ENCODE peak calls at places on chromosomes 12 and 14, in nine cellular contexts. I, R, K, U, L, D, J, H and E are unnamed samples.
A peak's percentile ranks its signal among the peaks of the same experiment; 100 is the strongest.

GRCh38 chr12:89357297-89357730 is 5.0 kb upstream of the DUSP6 start:
- DNase-seq in R (no peak), H (no peak), U (no peak), I (peak; percentile 31), K (no peak), J (no peak), D (no peak), L (no peak), E (no peak)

GRCh38 chr12:66548338-66549049 is 130.4 kb downstream of the GRIP1 start:
- DNase-seq in U (no peak), J (no peak), H (no peak), L (no peak), K (no peak), I (no peak), R (no peak), D (no peak), E (no peak)

GRCh38 chr12:19530631-19531020 is 91.3 kb downstream of the AEBP2 start:
- DNase-seq in K (no peak), U (no peak), H (no peak), I (no peak), D (no peak), L (no peak), R (peak; percentile 55), J (no peak), E (no peak)

GRCh38 chr14:100424504-100425453 is 101.6 kb downstream of the SLC25A47 start:
- DNase-seq in R (no peak), U (no peak), D (no peak), L (no peak), J (no peak), K (no peak), H (no peak), I (no peak), E (no peak)

GRCh38 chr12:3604750-3605638 is 114.0 kb downstream of the PRMT8 start:
- DNase-seq in L (peak; percentile 68), H (no peak), J (no peak), U (no peak), D (no peak), I (peak; percentile 46), K (no peak), R (peak; percentile 1), E (no peak)

GRCh38 chr14:101721951-101722661 is 39.4 kb upstream of the PPP2R5C start:
- DNase-seq in J (peak; percentile 73), H (no peak), L (peak; percentile 53), K (no peak), U (peak; percentile 5), R (peak; percentile 93), I (no peak), D (peak; percentile 70), E (no peak)

GRCh38 chr14:58944226-58944769 is 244.2 kb upstream of the DAAM1 start:
- DNase-seq in U (no peak), I (peak; percentile 45), D (no peak), L (no peak), K (no peak), H (no peak), R (peak; percentile 7), J (no peak), E (no peak)

GRCh38 chr14:73758392-73759182 is 44.4 kb upstream of the PNMA1 start:
- DNase-seq in U (no peak), D (peak; percentile 85), R (peak; percentile 61), L (peak; percentile 83), H (peak; percentile 82), I (peak; percentile 70), K (no peak), J (no peak), E (peak; percentile 64)

DNA sequence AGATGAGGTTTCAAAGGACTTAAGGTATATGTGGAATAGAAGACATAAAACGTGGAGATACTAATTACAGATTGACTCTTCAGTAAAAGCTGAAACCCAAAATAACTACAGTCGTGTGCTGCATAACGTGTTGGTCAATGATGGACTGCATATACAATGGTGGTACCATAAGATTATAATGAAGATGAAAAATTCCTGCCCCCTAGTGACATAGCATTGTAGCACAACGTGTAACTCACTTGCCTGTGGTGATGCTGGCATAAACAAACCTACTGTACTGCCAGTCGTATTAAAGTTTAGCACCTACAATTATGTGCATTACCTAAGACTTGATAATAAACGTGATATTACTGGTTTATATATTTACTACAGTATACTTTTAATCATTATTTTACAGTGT is 150.3 kb downstream of the LRRK2 start:
- DNase-seq in I (no peak), J (no peak), R (no peak), U (no peak), K (no peak), L (no peak), H (no peak), D (no peak), E (no peak)
- TF ChIP-seq CTCF in I (peak; percentile 15), J (no peak), R (peak; percentile 22), U (no peak), K (peak; percentile 49), L (no peak), H (no peak), D (no peak), E (no peak)

DNA sequence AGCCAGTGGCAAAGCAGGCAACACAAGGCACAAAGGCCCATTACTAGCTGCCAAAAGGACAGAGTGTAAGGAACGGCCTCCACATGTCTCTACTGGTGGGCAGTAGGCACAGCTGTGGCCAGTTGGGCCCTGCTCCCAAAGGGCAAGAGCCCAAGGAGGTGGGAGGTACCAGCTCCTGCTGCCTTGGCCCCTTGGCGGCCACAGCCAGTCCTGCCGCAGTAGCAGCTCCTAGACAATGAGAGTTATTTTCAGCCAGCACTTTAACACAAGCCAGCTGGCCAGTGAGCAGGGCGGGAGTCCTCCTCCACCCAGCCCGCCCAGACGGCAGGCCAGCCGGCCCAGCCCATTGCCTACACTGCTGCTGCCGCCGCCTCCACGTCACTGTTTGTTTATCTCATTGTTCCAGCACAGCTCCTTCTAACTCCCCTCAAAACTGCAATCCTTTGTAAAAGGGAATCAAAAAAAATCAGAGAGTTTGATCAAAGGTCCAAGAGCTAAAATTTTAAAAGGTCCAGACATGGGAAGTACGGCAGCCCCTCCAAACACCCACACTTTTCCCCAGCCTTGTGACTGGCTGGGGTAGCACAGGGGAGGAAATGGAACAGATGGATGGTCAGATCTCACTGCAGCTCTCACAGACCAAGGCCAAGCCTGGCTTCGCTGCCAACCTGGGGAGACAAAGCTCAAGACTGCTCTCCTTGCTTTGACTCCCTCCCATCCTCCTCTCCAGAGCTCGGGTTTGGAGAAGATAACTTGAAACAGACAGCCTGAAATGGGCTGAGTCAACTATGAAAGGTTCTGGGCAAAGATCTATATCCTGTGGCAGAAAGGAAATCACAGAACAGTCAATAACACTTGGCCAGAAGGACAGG is 33.5 kb downstream of the FMNL3 start:
- DNase-seq in K (no peak), J (peak; percentile 98), I (peak; percentile 89), D (peak; percentile 92), U (peak; percentile 89), R (peak; percentile 97), L (peak; percentile 95), H (peak; percentile 97), E (peak; percentile 36)
- TF ChIP-seq CTCF in K (no peak), J (no peak), I (peak; percentile 23), D (peak; percentile 55), U (no peak), R (peak; percentile 4), L (peak; percentile 46), H (peak; percentile 57), E (no peak)

DNA sequence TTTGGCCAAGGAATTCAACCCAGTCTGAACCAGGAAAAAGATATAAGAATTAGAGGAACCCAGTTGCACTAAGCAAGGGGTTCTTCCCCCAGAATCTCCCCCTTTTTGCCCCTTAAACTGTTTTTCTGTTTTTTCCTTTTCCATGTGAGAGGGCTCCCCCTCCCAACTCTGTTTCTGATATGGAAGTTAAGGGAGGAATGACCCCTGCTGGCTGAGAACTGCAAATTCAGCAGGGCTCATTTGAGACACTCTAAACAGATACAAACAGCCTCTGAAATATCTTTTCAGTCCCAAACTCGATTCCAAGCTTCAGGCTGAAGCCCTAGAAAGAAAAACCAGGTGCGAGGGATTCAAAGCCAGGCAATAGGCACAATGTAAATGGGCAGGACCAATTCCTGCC is 132.7 kb downstream of the SLC41A2 start:
- DNase-seq in R (no peak), I (no peak), D (no peak), H (no peak), U (no peak), K (no peak), J (no peak), L (no peak), E (no peak)
- TF ChIP-seq CTCF in R (no peak), I (peak; percentile 16), D (no peak), H (no peak), U (no peak), K (peak; percentile 12), J (no peak), L (no peak), E (no peak)

DNA sequence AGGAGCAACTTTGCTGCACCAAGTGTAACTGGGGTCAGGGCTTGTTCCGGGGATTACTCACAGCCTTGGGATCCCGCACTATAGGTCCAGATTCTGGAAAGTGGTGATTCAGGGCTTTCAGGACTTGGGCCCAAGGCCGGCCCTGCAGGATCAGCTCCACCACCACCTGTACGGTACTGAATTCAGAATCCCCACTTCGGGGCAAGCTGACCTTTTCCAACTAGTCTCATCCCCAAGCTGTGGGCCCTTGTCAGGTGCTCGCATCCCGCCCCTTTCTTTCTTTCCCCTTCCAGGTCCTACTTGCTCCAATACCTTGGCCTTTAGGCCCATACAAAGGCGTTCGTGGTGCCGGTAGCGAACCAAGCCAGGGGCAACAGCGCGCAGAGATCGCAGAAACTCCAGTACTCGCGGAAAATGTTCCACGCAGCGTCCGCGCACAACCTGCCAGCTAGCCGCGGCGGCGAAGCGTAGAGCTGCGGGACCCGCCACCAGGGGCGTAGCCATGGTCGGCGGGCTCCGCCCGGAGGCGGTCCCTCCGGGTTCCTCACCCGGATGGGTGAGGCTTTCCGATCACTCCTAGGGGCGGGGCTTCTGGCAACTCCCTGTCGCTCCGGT is 487 bp downstream of the TINF2 start:
- DNase-seq in R (peak; percentile 89), H (peak; percentile 73), L (peak; percentile 97), J (peak; percentile 97), I (peak; percentile 94), D (peak; percentile 96), U (peak; percentile 75), K (peak; percentile 69), E (peak; percentile 97)
- TF ChIP-seq CTCF in R (peak; percentile 32), H (peak; percentile 54), L (peak; percentile 65), J (peak; percentile 44), I (peak; percentile 42), D (peak; percentile 22), U (peak; percentile 51), K (peak; percentile 61), E (peak; percentile 11)